ENCODE peak calls at places on chromosomes 1 and 21, in nine cellular contexts. L is fibroblast of lung; D is COR-L47; Y is brain microvascular endothelial cell; K is MCF 10A; C is left ventricle myocardium inferior; T is progenitor cell of endocrine pancreas; J is endothelial cell; O is activated effector memory CD4-positive, alpha-beta T cell treated with Interleukin-2 at 50 U/mL for 16 hours. M is an unnamed sample.

GRCh38 chr1:192224386-192224785 is 66.1 kb downstream of the RGS18 start:
- DNase-seq in O (no peak), K (no peak), C (no peak), T (no peak), L (peak; percentile 41), J (no peak), Y (no peak), D (no peak), M (no peak)

GRCh38 chr21:38308010-38308784 is 51.4 kb downstream of the KCNJ15 start:
- DNase-seq in D (no peak), T (no peak), C (no peak), O (no peak), J (no peak), L (no peak), Y (no peak), K (no peak), M (no peak)

GRCh38 chr1:28437260-28437923 is 67.9 kb downstream of the PHACTR4 start:
- DNase-seq in L (peak; percentile 85), K (peak; percentile 89), J (no peak), D (no peak), T (no peak), O (no peak), C (no peak), Y (peak; percentile 80), M (peak; percentile 54)

GRCh38 chr1:182185822-182186756 is 124.6 kb upstream of the ZNF648 start:
- DNase-seq in Y (peak; percentile 3), J (no peak), K (peak; percentile 91), O (no peak), D (peak; percentile 15), T (no peak), C (no peak), L (peak; percentile 96), M (no peak)

GRCh38 chr1:39938856-39939255 is 16.1 kb upstream of the MFSD2A start:
- DNase-seq in T (no peak), C (no peak), L (no peak), K (no peak), O (no peak), D (no peak), Y (no peak), J (no peak), M (no peak)

GRCh38 chr1:79497193-79497773 is 490.8 kb upstream of the ADGRL4 start:
- DNase-seq in J (peak; percentile 47), C (no peak), D (peak; percentile 18), Y (peak; percentile 29), T (peak; percentile 9), L (peak; percentile 29), O (no peak), K (peak; percentile 53), M (no peak)

GRCh38 chr1:16984717-16985116 is 4.3 kb upstream of the MFAP2 start:
- DNase-seq in L (peak; percentile 97), C (peak; percentile 65), J (peak; percentile 52), D (no peak), Y (peak; percentile 59), T (no peak), K (peak; percentile 92), O (no peak), M (peak; percentile 95)

GRCh38 chr1:212727386-212728181 is 27.9 kb upstream of the BATF3 start:
- DNase-seq in O (no peak), J (no peak), L (peak; percentile 93), C (no peak), D (no peak), T (no peak), Y (peak; percentile 75), K (peak; percentile 89), M (no peak)

GRCh38 chr1:222777463-222777862 is 37.4 kb upstream of the DISP1 start:
- DNase-seq in L (peak; percentile 22), O (no peak), J (no peak), T (no peak), D (peak; percentile 35), Y (no peak), K (peak; percentile 100), C (no peak), M (no peak)

GRCh38 chr1:25500694-25501093 is 42.7 kb upstream of the LDLRAP1 start:
- DNase-seq in K (no peak), D (no peak), Y (no peak), L (no peak), J (no peak), O (no peak), T (no peak), C (no peak), M (no peak)

GRCh38 chr1:182149411-182149965 is 88.0 kb upstream of the ZNF648 start:
- DNase-seq in Y (peak; percentile 28), C (no peak), T (no peak), D (no peak), O (no peak), L (peak; percentile 87), J (no peak), K (peak; percentile 82), M (peak; percentile 73)

GRCh38 chr1:101013776-101014175 is 11.8 kb downstream of the DPH5 start:
- DNase-seq in K (no peak), J (no peak), T (no peak), O (no peak), Y (no peak), C (no peak), D (no peak), L (no peak), M (no peak)

GRCh38 chr1:185316163-185317033 is 645 bp downstream of the IVNS1ABP start:
- DNase-seq in D (peak; percentile 91), J (peak; percentile 92), L (peak; percentile 92), T (peak; percentile 88), O (peak; percentile 82), C (peak; percentile 97), K (peak; percentile 94), Y (peak; percentile 90), M (peak; percentile 99)

GRCh38 chr1:222976453-222976852 is 161.6 kb downstream of the DISP1 start:
- DNase-seq in T (no peak), K (no peak), D (no peak), Y (no peak), C (no peak), L (peak; percentile 40), J (no peak), O (no peak), M (no peak)

GRCh38 chr1:80931178-80931577 is 869.6 kb upstream of the ADGRL2 start:
- DNase-seq in J (no peak), Y (no peak), D (no peak), C (no peak), K (no peak), T (no peak), O (no peak), L (no peak), M (no peak)

GRCh38 chr1:238647877-238648276 is 738.5 kb upstream of the CHRM3 start:
- DNase-seq in L (peak; percentile 100), O (no peak), J (no peak), D (no peak), C (no peak), T (no peak), K (peak; percentile 95), Y (peak; percentile 99), M (no peak)

GRCh38 chr21:42561742-42562141 is 48.1 kb downstream of the SLC37A1 start:
- DNase-seq in O (no peak), K (no peak), C (no peak), T (no peak), Y (no peak), L (no peak), D (peak; percentile 80), J (no peak), M (peak; percentile 69)

GRCh38 chr1:176073524-176074157 is 133.4 kb downstream of the COP1 start:
- DNase-seq in L (peak; percentile 61), T (no peak), O (no peak), C (no peak), J (peak; percentile 64), Y (peak; percentile 75), D (peak; percentile 78), K (peak; percentile 85), M (no peak)

GRCh38 chr21:34630536-34631143 is 15.7 kb upstream of the RCAN1 start:
- DNase-seq in L (peak; percentile 32), T (no peak), O (no peak), C (no peak), K (peak; percentile 70), J (peak; percentile 39), Y (peak; percentile 32), D (peak; percentile 33), M (no peak)

GRCh38 chr1:155226188-155226909 is 17.9 kb downstream of the MTX1 start:
- DNase-seq in D (peak; percentile 84), J (peak; percentile 71), K (peak; percentile 84), O (peak; percentile 76), L (peak; percentile 80), Y (peak; percentile 73), T (no peak), C (peak; percentile 79), M (peak; percentile 86)

GRCh38 chr1:232486454-232487202 is 143.3 kb downstream of the SIPA1L2 start:
- DNase-seq in C (no peak), T (no peak), J (no peak), K (peak; percentile 89), D (no peak), L (peak; percentile 58), Y (no peak), O (no peak), M (no peak)

GRCh38 chr1:85494074-85494956 is 29.4 kb upstream of the DDAH1 start:
- DNase-seq in T (no peak), K (no peak), D (no peak), Y (no peak), C (no peak), J (no peak), O (no peak), L (no peak), M (no peak)

GRCh38 chr1:8004803-8005573 is 21.1 kb downstream of the ERRFI1 start:
- DNase-seq in L (peak; percentile 95), Y (peak; percentile 95), T (no peak), D (peak; percentile 93), K (peak; percentile 99), C (peak; percentile 89), O (no peak), J (no peak), M (peak; percentile 90)

GRCh38 chr1:34315974-34316373 is 139.3 kb downstream of the C1orf94 start:
- DNase-seq in L (no peak), K (no peak), Y (no peak), J (no peak), C (no peak), D (no peak), O (no peak), T (no peak), M (no peak)

GRCh38 chr1:196651637-196652215 is at the start of gene CFH:
- DNase-seq in K (peak; percentile 78), Y (peak; percentile 90), J (no peak), D (no peak), T (no peak), C (no peak), L (peak; percentile 95), O (no peak), M (no peak)

GRCh38 chr1:30179942-30180543 is 543.3 kb downstream of the MATN1 start:
- DNase-seq in C (no peak), T (no peak), Y (no peak), O (no peak), K (no peak), L (no peak), D (no peak), J (no peak), M (no peak)

GRCh38 chr1:245045087-245045881 is 109.5 kb upstream of the KIF26B start:
- DNase-seq in O (no peak), K (peak; percentile 31), J (no peak), C (no peak), L (peak; percentile 32), Y (no peak), T (no peak), D (no peak), M (no peak)

GRCh38 chr1:54610601-54611580 is 12.4 kb downstream of the FAM151A start:
- DNase-seq in T (no peak), Y (no peak), O (no peak), J (no peak), D (no peak), L (no peak), K (no peak), C (no peak), M (no peak)

GRCh38 chr1:25565626-25566025 is 22.2 kb downstream of the LDLRAP1 start:
- DNase-seq in K (no peak), T (no peak), C (no peak), J (no peak), L (no peak), D (no peak), Y (no peak), O (no peak), M (no peak)

GRCh38 chr21:27570306-27570868 is 603.5 kb upstream of the ADAMTS5 start:
- DNase-seq in D (no peak), J (no peak), K (peak; percentile 83), L (peak; percentile 90), O (no peak), Y (peak; percentile 92), T (no peak), C (peak; percentile 65), M (peak; percentile 79)

GRCh38 chr1:34619256-34619655 is 135.6 kb upstream of the GJB5 start:
- DNase-seq in D (no peak), L (no peak), C (no peak), J (no peak), K (no peak), Y (no peak), T (no peak), O (no peak), M (no peak)